ENCODE peak calls at places on chromosomes 5 and 9, in six cellular contexts. One of them, this sample, is unnamed.

GRCh38 chr9:130824616-130825015 is 10.4 kb upstream of the ABL1 start:
- DNase-seq in mesenteric fat pad: no peak
- DNase-seq in GM20000: no peak
- DNase-seq in stimulated activated CD4-positive, alpha-beta T cell treated with anti-CD3 and anti-CD28 coated beads, Interleukin-2, amount 100 ng/mL, for 48 hours: no peak
- DNase-seq in RPMI8226: no peak
- DNase-seq in mesendoderm: no peak
- DNase-seq in this sample: no peak

GRCh38 chr5:133933169-133933509 is 35.3 kb downstream of the C5orf15 start:
- DNase-seq in GM20000: no peak
- DNase-seq in RPMI8226: no peak
- DNase-seq in mesendoderm: no peak
- DNase-seq in mesenteric fat pad: no peak
- DNase-seq in stimulated activated CD4-positive, alpha-beta T cell treated with anti-CD3 and anti-CD28 coated beads, Interleukin-2, amount 100 ng/mL, for 48 hours: no peak
- DNase-seq in this sample: no peak

GRCh38 chr9:129398901-129399300 is 220.8 kb upstream of the IER5L start:
- DNase-seq in RPMI8226: no peak
- DNase-seq in mesendoderm: no peak
- DNase-seq in stimulated activated CD4-positive, alpha-beta T cell treated with anti-CD3 and anti-CD28 coated beads, Interleukin-2, amount 100 ng/mL, for 48 hours: no peak
- DNase-seq in mesenteric fat pad: no peak
- DNase-seq in GM20000: no peak
- DNase-seq in this sample: no peak

GRCh38 chr5:138138949-138139775 is at the start of gene NME5:
- DNase-seq in RPMI8226: peak; percentile 49
- DNase-seq in stimulated activated CD4-positive, alpha-beta T cell treated with anti-CD3 and anti-CD28 coated beads, Interleukin-2, amount 100 ng/mL, for 48 hours: no peak
- DNase-seq in mesenteric fat pad: no peak
- DNase-seq in mesendoderm: peak; percentile 88
- DNase-seq in GM20000: peak; percentile 80
- DNase-seq in this sample: peak; percentile 5

GRCh38 chr5:96387616-96388015 is 45.4 kb downstream of the PCSK1 start:
- DNase-seq in GM20000: no peak
- DNase-seq in stimulated activated CD4-positive, alpha-beta T cell treated with anti-CD3 and anti-CD28 coated beads, Interleukin-2, amount 100 ng/mL, for 48 hours: no peak
- DNase-seq in RPMI8226: no peak
- DNase-seq in mesendoderm: no peak
- DNase-seq in mesenteric fat pad: no peak
- DNase-seq in this sample: no peak

GRCh38 chr5:8114597-8115266 is 245.8 kb downstream of the MTRR start:
- DNase-seq in GM20000: no peak
- DNase-seq in stimulated activated CD4-positive, alpha-beta T cell treated with anti-CD3 and anti-CD28 coated beads, Interleukin-2, amount 100 ng/mL, for 48 hours: no peak
- DNase-seq in mesenteric fat pad: no peak
- DNase-seq in mesendoderm: peak; percentile 42
- DNase-seq in RPMI8226: no peak
- DNase-seq in this sample: no peak

GRCh38 chr9:83056911-83057310 is 6.0 kb downstream of the RASEF start:
- DNase-seq in mesendoderm: no peak
- DNase-seq in stimulated activated CD4-positive, alpha-beta T cell treated with anti-CD3 and anti-CD28 coated beads, Interleukin-2, amount 100 ng/mL, for 48 hours: no peak
- DNase-seq in mesenteric fat pad: no peak
- DNase-seq in GM20000: no peak
- DNase-seq in RPMI8226: no peak
- DNase-seq in this sample: no peak

GRCh38 chr9:4235951-4236804 is 63.7 kb downstream of the GLIS3 start:
- DNase-seq in stimulated activated CD4-positive, alpha-beta T cell treated with anti-CD3 and anti-CD28 coated beads, Interleukin-2, amount 100 ng/mL, for 48 hours: no peak
- DNase-seq in mesenteric fat pad: no peak
- DNase-seq in GM20000: peak; percentile 11
- DNase-seq in RPMI8226: no peak
- DNase-seq in mesendoderm: peak; percentile 78
- DNase-seq in this sample: no peak

GRCh38 chr9:99211746-99212145 is 10.0 kb downstream of the ALG2 start:
- DNase-seq in RPMI8226: no peak
- DNase-seq in mesenteric fat pad: no peak
- DNase-seq in mesendoderm: peak; percentile 37
- DNase-seq in stimulated activated CD4-positive, alpha-beta T cell treated with anti-CD3 and anti-CD28 coated beads, Interleukin-2, amount 100 ng/mL, for 48 hours: no peak
- DNase-seq in GM20000: no peak
- DNase-seq in this sample: no peak